ENCODE peak calls at places on chromosomes 6 and 20, in five cellular contexts. J, O, T, D and S are unnamed samples.

GRCh38 chr6:28208180-28208659 is 16.9 kb upstream of the ZSCAN9 start:
- DNase-seq in O (peak), J (no peak), T (no peak), D (no peak), S (no peak)

GRCh38 chr6:149931501-149931900 is 8.6 kb upstream of the RAET1G start:
- DNase-seq in T (no peak), J (no peak), D (no peak), O (no peak), S (no peak)

GRCh38 chr6:113317870-113318269 is 539.3 kb upstream of the MARCKS start:
- DNase-seq in J (no peak), O (no peak), T (no peak), D (no peak), S (no peak)

GRCh38 chr6:115971785-115972184 is 88.9 kb downstream of the FRK start:
- DNase-seq in D (no peak), J (no peak), O (no peak), T (no peak), S (no peak)

GRCh38 chr6:41442800-41443501 is 103.2 kb upstream of the FOXP4 start:
- DNase-seq in J (no peak), T (no peak), D (no peak), O (peak), S (peak)

GRCh38 chr20:25739615-25740320 is 43.1 kb upstream of the ZNF337 start:
- DNase-seq in T (no peak), O (no peak), D (no peak), J (no peak), S (no peak)

GRCh38 chr6:127391019-127391974 is 47.9 kb upstream of the ECHDC1 start:
- DNase-seq in T (no peak), O (no peak), D (no peak), J (no peak), S (no peak)

GRCh38 chr20:53805895-53806384 is 212.3 kb upstream of the ZNF217 start:
- DNase-seq in D (no peak), T (no peak), O (no peak), J (peak), S (no peak)

GRCh38 chr20:51569815-51570741 is 27.6 kb upstream of the NFATC2 start:
- DNase-seq in T (peak), J (peak), O (no peak), D (no peak), S (no peak)

GRCh38 chr6:135703621-135704020 is 147.9 kb upstream of the PDE7B start:
- DNase-seq in T (no peak), D (peak), J (no peak), O (no peak), S (no peak)

GRCh38 chr6:115721564-115721963 is 339.1 kb downstream of the FRK start:
- DNase-seq in D (no peak), O (no peak), T (no peak), J (no peak), S (no peak)

GRCh38 chr6:328184-328670 is 35.9 kb downstream of the DUSP22 start:
- DNase-seq in J (no peak), T (no peak), O (no peak), D (peak), S (no peak)

GRCh38 chr6:109349419-109349987 is 32.8 kb downstream of the CD164 start:
- DNase-seq in J (peak), O (no peak), T (peak), D (no peak), S (no peak)

GRCh38 chr6:79802657-79803310 is 144.6 kb downstream of the ELOVL4 start:
- DNase-seq in O (no peak), T (no peak), J (no peak), D (no peak), S (no peak)

GRCh38 chr6:159061146-159061545 is 16.4 kb upstream of the TAGAP start:
- DNase-seq in D (no peak), T (no peak), O (no peak), J (no peak), S (no peak)

GRCh38 chr6:119077643-119078448 is 618 bp downstream of the FAM184A start:
- DNase-seq in O (peak), J (no peak), T (peak), D (no peak), S (peak)

GRCh38 chr6:39681566-39682250 is 43.5 kb downstream of the KIF6 start:
- DNase-seq in O (no peak), T (no peak), D (no peak), J (no peak), S (no peak)

GRCh38 chr6:45421700-45422540 is 44.2 kb upstream of the SUPT3H start:
- DNase-seq in D (no peak), T (peak), O (peak), J (peak), S (peak)
- TF ChIP-seq ESRRA in D (no peak), T (no peak), O (no peak), J (no peak), S (no peak)

DNA sequence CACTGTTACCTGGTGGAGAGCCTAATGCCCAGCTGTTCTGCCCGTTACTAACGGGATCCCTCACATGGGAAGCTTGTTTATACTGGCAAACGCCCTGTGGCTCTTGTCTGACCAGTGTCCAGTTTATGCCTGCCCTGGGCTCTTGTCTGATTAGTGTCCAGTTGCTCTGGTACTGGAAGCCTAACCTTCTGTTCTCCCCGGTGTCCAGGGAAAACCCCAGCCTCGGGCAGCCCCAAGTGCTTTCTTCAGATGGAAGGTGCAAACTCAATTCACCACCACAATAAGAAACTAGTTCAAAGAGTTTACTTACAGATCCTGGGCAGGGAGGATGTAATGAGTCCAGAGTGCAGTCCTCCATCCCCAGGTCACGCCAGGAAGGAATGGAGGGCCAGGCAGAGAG is 148.4 kb downstream of the TBXT start:
- DNase-seq in D (no peak), O (no peak), T (no peak), J (no peak), S (no peak)
- TF ChIP-seq ESRRA in D (no peak), O (no peak), T (no peak), J (no peak), S (no peak)

GRCh38 chr6:35086636-35087360 is 54.3 kb downstream of the TCP11 start:
- DNase-seq in O (no peak), J (no peak), T (no peak), D (no peak), S (no peak)
- TF ChIP-seq ESRRA in O (no peak), J (no peak), T (no peak), D (no peak), S (no peak)

DNA sequence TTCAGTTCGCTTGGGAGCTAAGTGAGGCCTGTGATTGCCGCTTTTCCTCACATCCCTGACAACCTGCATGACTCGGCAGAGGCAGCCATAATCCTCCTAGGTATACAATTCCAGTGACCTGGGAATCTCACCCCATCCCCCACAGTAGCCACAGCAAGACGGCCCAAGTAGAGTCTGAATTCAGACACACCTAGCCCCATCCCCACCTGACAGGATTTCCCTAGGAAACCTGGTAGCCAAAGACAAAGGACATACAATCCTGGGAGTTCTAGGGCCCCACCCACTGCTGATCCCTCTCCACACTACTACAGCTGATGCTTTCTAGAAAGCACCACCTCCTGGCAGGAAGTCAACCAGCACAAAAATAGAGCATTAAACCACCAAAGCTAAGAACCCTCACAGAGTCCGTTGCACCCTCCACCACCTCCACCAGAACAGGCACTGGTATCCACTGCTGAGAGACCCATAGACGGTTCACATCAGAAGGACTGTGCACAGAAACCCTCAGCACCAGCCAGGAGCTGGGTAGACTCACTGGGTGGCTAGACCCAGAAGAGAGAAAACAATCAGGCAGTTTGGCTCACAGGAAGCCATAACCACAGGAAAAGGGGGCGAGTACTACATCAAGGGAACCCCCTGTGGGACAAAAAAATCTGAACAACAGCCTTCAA is 17.9 kb upstream of the RUNX2 start:
- DNase-seq in D (no peak), T (no peak), O (peak), J (no peak), S (no peak)
- TF ChIP-seq ESRRA in D (no peak), T (no peak), O (no peak), J (no peak), S (no peak)